ENCODE peak calls at places on chromosome 6, in nine cellular contexts. One of them, this sample, is unnamed.
A peak's percentile ranks its signal among the peaks of the same experiment; 100 is the strongest.

GRCh38 chr6:167349816-167350215 is 24.9 kb downstream of the TTLL2 start:
- DNase-seq in neural progenitor cell: no peak
- DNase-seq in GM23248: no peak
- DNase-seq in astrocyte: no peak
- DNase-seq in PC-3: no peak
- DNase-seq in HepG2: peak; percentile 60
- DNase-seq in fibroblast of lung: no peak
- DNase-seq in neuronal stem cell: no peak
- DNase-seq in hepatocyte: no peak
- DNase-seq in this sample: no peak

GRCh38 chr6:151286192-151286591 is 46.4 kb downstream of the AKAP12 start:
- DNase-seq in neural progenitor cell: no peak
- DNase-seq in GM23248: no peak
- DNase-seq in astrocyte: no peak
- DNase-seq in PC-3: no peak
- DNase-seq in HepG2: no peak
- DNase-seq in fibroblast of lung: peak; percentile 16
- DNase-seq in neuronal stem cell: no peak
- DNase-seq in hepatocyte: no peak
- DNase-seq in this sample: peak; percentile 14

GRCh38 chr6:70110128-70111022 is 192.5 kb downstream of the COL9A1 start:
- DNase-seq in neural progenitor cell: no peak
- DNase-seq in GM23248: peak; percentile 64
- DNase-seq in astrocyte: peak; percentile 3
- DNase-seq in PC-3: no peak
- DNase-seq in HepG2: no peak
- DNase-seq in fibroblast of lung: peak; percentile 15
- DNase-seq in neuronal stem cell: no peak
- DNase-seq in hepatocyte: no peak
- DNase-seq in this sample: peak; percentile 1

GRCh38 chr6:27314046-27314445 is 2.0 kb upstream of the POM121L2 start:
- DNase-seq in neural progenitor cell: no peak
- DNase-seq in GM23248: no peak
- DNase-seq in astrocyte: no peak
- DNase-seq in PC-3: no peak
- DNase-seq in HepG2: no peak
- DNase-seq in fibroblast of lung: no peak
- DNase-seq in neuronal stem cell: no peak
- DNase-seq in hepatocyte: no peak
- DNase-seq in this sample: no peak

GRCh38 chr6:25889877-25890853 is 16.1 kb upstream of the SLC17A3 start:
- DNase-seq in neural progenitor cell: peak; percentile 66
- DNase-seq in GM23248: peak; percentile 66
- DNase-seq in astrocyte: peak; percentile 1
- DNase-seq in PC-3: peak; percentile 75
- DNase-seq in HepG2: peak; percentile 70
- DNase-seq in fibroblast of lung: peak; percentile 9
- DNase-seq in neuronal stem cell: peak; percentile 48
- DNase-seq in hepatocyte: peak; percentile 72
- DNase-seq in this sample: peak; percentile 17

GRCh38 chr6:94254689-94255088 is 835.3 kb upstream of the EPHA7 start:
- DNase-seq in neural progenitor cell: peak; percentile 43
- DNase-seq in GM23248: no peak
- DNase-seq in astrocyte: no peak
- DNase-seq in PC-3: peak; percentile 5
- DNase-seq in HepG2: peak; percentile 4
- DNase-seq in fibroblast of lung: no peak
- DNase-seq in neuronal stem cell: no peak
- DNase-seq in hepatocyte: no peak
- DNase-seq in this sample: no peak

GRCh38 chr6:15442467-15442866 is 196.6 kb downstream of the JARID2 start:
- DNase-seq in neural progenitor cell: no peak
- DNase-seq in GM23248: no peak
- DNase-seq in astrocyte: no peak
- DNase-seq in PC-3: no peak
- DNase-seq in HepG2: no peak
- DNase-seq in fibroblast of lung: no peak
- DNase-seq in neuronal stem cell: no peak
- DNase-seq in hepatocyte: no peak
- DNase-seq in this sample: no peak

GRCh38 chr6:56849876-56850275 is 105.0 kb upstream of the BEND6 start:
- DNase-seq in neural progenitor cell: peak; percentile 22
- DNase-seq in GM23248: peak; percentile 89
- DNase-seq in astrocyte: peak; percentile 85
- DNase-seq in PC-3: no peak
- DNase-seq in HepG2: no peak
- DNase-seq in fibroblast of lung: peak; percentile 90
- DNase-seq in neuronal stem cell: no peak
- DNase-seq in hepatocyte: no peak
- DNase-seq in this sample: peak; percentile 81

GRCh38 chr6:43972179-43972914 is 154.9 kb downstream of the MRPL14 start:
- DNase-seq in neural progenitor cell: no peak
- DNase-seq in GM23248: peak; percentile 80
- DNase-seq in astrocyte: no peak
- DNase-seq in PC-3: peak; percentile 55
- DNase-seq in HepG2: no peak
- DNase-seq in fibroblast of lung: peak; percentile 8
- DNase-seq in neuronal stem cell: no peak
- DNase-seq in hepatocyte: no peak
- DNase-seq in this sample: no peak

GRCh38 chr6:37906121-37906520 is 86.6 kb downstream of the ZFAND3 start:
- DNase-seq in neural progenitor cell: no peak
- DNase-seq in GM23248: no peak
- DNase-seq in astrocyte: peak; percentile 22
- DNase-seq in PC-3: no peak
- DNase-seq in HepG2: no peak
- DNase-seq in fibroblast of lung: peak; percentile 34
- DNase-seq in neuronal stem cell: no peak
- DNase-seq in hepatocyte: no peak
- DNase-seq in this sample: peak; percentile 28

GRCh38 chr6:62669831-62670230 is 383.8 kb upstream of the KHDRBS2 start:
- DNase-seq in neural progenitor cell: peak; percentile 1
- DNase-seq in GM23248: no peak
- DNase-seq in astrocyte: no peak
- DNase-seq in PC-3: no peak
- DNase-seq in HepG2: no peak
- DNase-seq in fibroblast of lung: no peak
- DNase-seq in neuronal stem cell: no peak
- DNase-seq in hepatocyte: no peak
- DNase-seq in this sample: no peak

GRCh38 chr6:36563237-36563927 is 16.1 kb upstream of the STK38 start:
- DNase-seq in neural progenitor cell: peak; percentile 23
- DNase-seq in GM23248: peak; percentile 28
- DNase-seq in astrocyte: no peak
- DNase-seq in PC-3: no peak
- DNase-seq in HepG2: no peak
- DNase-seq in fibroblast of lung: no peak
- DNase-seq in neuronal stem cell: no peak
- DNase-seq in hepatocyte: no peak
- DNase-seq in this sample: peak; percentile 44

GRCh38 chr6:39360378-39360777 is 37.9 kb upstream of the KCNK16 start:
- DNase-seq in neural progenitor cell: no peak
- DNase-seq in GM23248: no peak
- DNase-seq in astrocyte: no peak
- DNase-seq in PC-3: no peak
- DNase-seq in HepG2: no peak
- DNase-seq in fibroblast of lung: no peak
- DNase-seq in neuronal stem cell: no peak
- DNase-seq in hepatocyte: no peak
- DNase-seq in this sample: no peak

GRCh38 chr6:83838727-83839126 is 14.4 kb upstream of the RIPPLY2 start:
- DNase-seq in neural progenitor cell: no peak
- DNase-seq in GM23248: no peak
- DNase-seq in astrocyte: no peak
- DNase-seq in PC-3: peak; percentile 32
- DNase-seq in HepG2: no peak
- DNase-seq in fibroblast of lung: no peak
- DNase-seq in neuronal stem cell: no peak
- DNase-seq in hepatocyte: no peak
- DNase-seq in this sample: peak; percentile 15

GRCh38 chr6:166633732-166634535 is 6.9 kb upstream of the RPS6KA2 start:
- DNase-seq in neural progenitor cell: no peak
- DNase-seq in GM23248: peak; percentile 25
- DNase-seq in astrocyte: no peak
- DNase-seq in PC-3: peak; percentile 47
- DNase-seq in HepG2: peak; percentile 20
- DNase-seq in fibroblast of lung: peak; percentile 36
- DNase-seq in neuronal stem cell: no peak
- DNase-seq in hepatocyte: no peak
- DNase-seq in this sample: peak; percentile 69

GRCh38 chr6:35739645-35740517 is 3.0 kb downstream of the ARMC12 start:
- DNase-seq in neural progenitor cell: peak; percentile 89
- DNase-seq in GM23248: no peak
- DNase-seq in astrocyte: no peak
- DNase-seq in PC-3: no peak
- DNase-seq in HepG2: peak; percentile 94
- DNase-seq in fibroblast of lung: no peak
- DNase-seq in neuronal stem cell: no peak
- DNase-seq in hepatocyte: no peak
- DNase-seq in this sample: no peak

GRCh38 chr6:12355354-12355753 is 65.2 kb downstream of the EDN1 start:
- DNase-seq in neural progenitor cell: no peak
- DNase-seq in GM23248: no peak
- DNase-seq in astrocyte: no peak
- DNase-seq in PC-3: no peak
- DNase-seq in HepG2: no peak
- DNase-seq in fibroblast of lung: no peak
- DNase-seq in neuronal stem cell: no peak
- DNase-seq in hepatocyte: no peak
- DNase-seq in this sample: no peak

GRCh38 chr6:12356983-12357972 is 67.1 kb downstream of the EDN1 start:
- DNase-seq in neural progenitor cell: no peak
- DNase-seq in GM23248: peak; percentile 69
- DNase-seq in astrocyte: no peak
- DNase-seq in PC-3: no peak
- DNase-seq in HepG2: no peak
- DNase-seq in fibroblast of lung: no peak
- DNase-seq in neuronal stem cell: no peak
- DNase-seq in hepatocyte: no peak
- DNase-seq in this sample: no peak

GRCh38 chr6:12354499-12354898 is 64.3 kb downstream of the EDN1 start:
- DNase-seq in neural progenitor cell: peak; percentile 66
- DNase-seq in GM23248: peak; percentile 71
- DNase-seq in astrocyte: peak; percentile 44
- DNase-seq in PC-3: no peak
- DNase-seq in HepG2: no peak
- DNase-seq in fibroblast of lung: peak; percentile 63
- DNase-seq in neuronal stem cell: no peak
- DNase-seq in hepatocyte: peak; percentile 62
- DNase-seq in this sample: peak; percentile 47

GRCh38 chr6:12359051-12359450 is 68.9 kb downstream of the EDN1 start:
- DNase-seq in neural progenitor cell: no peak
- DNase-seq in GM23248: no peak
- DNase-seq in astrocyte: no peak
- DNase-seq in PC-3: no peak
- DNase-seq in HepG2: no peak
- DNase-seq in fibroblast of lung: no peak
- DNase-seq in neuronal stem cell: no peak
- DNase-seq in hepatocyte: no peak
- DNase-seq in this sample: no peak

DNA sequence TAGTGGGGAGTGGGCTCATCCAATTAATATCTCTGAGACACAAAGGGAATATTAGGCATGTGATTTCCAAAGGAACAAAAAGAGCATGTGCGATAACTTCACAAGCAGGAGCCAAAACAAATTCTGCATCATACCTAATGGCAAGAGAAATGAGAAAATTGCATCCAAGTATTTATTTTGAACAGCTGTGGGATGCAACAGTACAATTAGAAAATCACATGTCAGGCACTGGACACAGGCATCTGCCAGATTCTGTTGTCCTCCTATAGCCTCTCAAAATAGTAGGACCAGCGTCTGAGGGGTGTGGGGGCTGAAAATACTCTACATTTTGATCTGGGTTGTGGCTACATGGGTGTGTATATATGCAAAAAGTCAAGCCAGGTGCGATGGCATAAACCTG is 66.3 kb downstream of the EDN1 start:
- DNase-seq in neural progenitor cell: no peak
- DNase-seq in GM23248: no peak
- DNase-seq in astrocyte: no peak
- DNase-seq in PC-3: no peak
- DNase-seq in HepG2: no peak
- DNase-seq in fibroblast of lung: no peak
- DNase-seq in neuronal stem cell: no peak
- DNase-seq in hepatocyte: no peak
- DNase-seq in this sample: no peak
- H3K4me2 ChIP-seq in neural progenitor cell: no peak overlapping the region
- H3K4me2 ChIP-seq in GM23248: no peak overlapping the region
- H3K4me2 ChIP-seq in astrocyte: no peak overlapping the region
- H3K4me2 ChIP-seq in PC-3: no peak overlapping the region
- H3K4me2 ChIP-seq in HepG2: no peak overlapping the region
- H3K4me2 ChIP-seq in fibroblast of lung: no peak overlapping the region
- H3K4me2 ChIP-seq in neuronal stem cell: no peak overlapping the region
- H3K4me2 ChIP-seq in hepatocyte: no peak overlapping the region
- H3K4me2 ChIP-seq in this sample: no peak overlapping the region

GRCh38 chr6:129860901-129861665 is at the start of gene TMEM244:
- DNase-seq in neural progenitor cell: no peak
- DNase-seq in GM23248: peak; percentile 91
- DNase-seq in astrocyte: peak; percentile 73
- DNase-seq in PC-3: peak; percentile 28
- DNase-seq in HepG2: no peak
- DNase-seq in fibroblast of lung: peak; percentile 76
- DNase-seq in neuronal stem cell: no peak
- DNase-seq in hepatocyte: no peak
- DNase-seq in this sample: peak; percentile 70
- H3K4me2 ChIP-seq in neural progenitor cell: no peak within 1 kb of the TSS
- H3K4me2 ChIP-seq in GM23248: peak within 1 kb of the TSS; percentile 81
- H3K4me2 ChIP-seq in astrocyte: peak within 1 kb of the TSS; percentile 77
- H3K4me2 ChIP-seq in PC-3: peak within 1 kb of the TSS; percentile 80
- H3K4me2 ChIP-seq in HepG2: no peak within 1 kb of the TSS
- H3K4me2 ChIP-seq in fibroblast of lung: peak within 1 kb of the TSS; percentile 56
- H3K4me2 ChIP-seq in neuronal stem cell: no peak within 1 kb of the TSS
- H3K4me2 ChIP-seq in hepatocyte: no peak within 1 kb of the TSS
- H3K4me2 ChIP-seq in this sample: peak within 1 kb of the TSS; percentile 83

GRCh38 chr6:31020057-31020456 is 9.8 kb downstream of the MUC22 start:
- DNase-seq in neural progenitor cell: no peak
- DNase-seq in GM23248: no peak
- DNase-seq in astrocyte: no peak
- DNase-seq in PC-3: no peak
- DNase-seq in HepG2: no peak
- DNase-seq in fibroblast of lung: no peak
- DNase-seq in neuronal stem cell: no peak
- DNase-seq in hepatocyte: no peak
- DNase-seq in this sample: no peak
- H3K4me2 ChIP-seq in neural progenitor cell: no peak overlapping the region
- H3K4me2 ChIP-seq in GM23248: no peak overlapping the region
- H3K4me2 ChIP-seq in astrocyte: no peak overlapping the region
- H3K4me2 ChIP-seq in PC-3: no peak overlapping the region
- H3K4me2 ChIP-seq in HepG2: no peak overlapping the region
- H3K4me2 ChIP-seq in fibroblast of lung: no peak overlapping the region
- H3K4me2 ChIP-seq in neuronal stem cell: no peak overlapping the region
- H3K4me2 ChIP-seq in hepatocyte: peak overlapping the region; percentile 46
- H3K4me2 ChIP-seq in this sample: no peak overlapping the region

GRCh38 chr6:144534123-144534676 is 249.1 kb downstream of the UTRN start:
- DNase-seq in neural progenitor cell: no peak
- DNase-seq in GM23248: peak; percentile 34
- DNase-seq in astrocyte: no peak
- DNase-seq in PC-3: no peak
- DNase-seq in HepG2: no peak
- DNase-seq in fibroblast of lung: no peak
- DNase-seq in neuronal stem cell: no peak
- DNase-seq in hepatocyte: no peak
- DNase-seq in this sample: peak; percentile 12

GRCh38 chr6:144530118-144530517 is 245.0 kb downstream of the UTRN start:
- DNase-seq in neural progenitor cell: no peak
- DNase-seq in GM23248: no peak
- DNase-seq in astrocyte: no peak
- DNase-seq in PC-3: no peak
- DNase-seq in HepG2: no peak
- DNase-seq in fibroblast of lung: no peak
- DNase-seq in neuronal stem cell: no peak
- DNase-seq in hepatocyte: no peak
- DNase-seq in this sample: no peak

GRCh38 chr6:144528605-144529425 is 243.7 kb downstream of the UTRN start:
- DNase-seq in neural progenitor cell: peak; percentile 81
- DNase-seq in GM23248: peak; percentile 40
- DNase-seq in astrocyte: peak; percentile 44
- DNase-seq in PC-3: peak; percentile 15
- DNase-seq in HepG2: no peak
- DNase-seq in fibroblast of lung: peak; percentile 58
- DNase-seq in neuronal stem cell: peak; percentile 63
- DNase-seq in hepatocyte: no peak
- DNase-seq in this sample: peak; percentile 28
- H3K4me2 ChIP-seq in neural progenitor cell: peak overlapping the region; percentile 46
- H3K4me2 ChIP-seq in GM23248: no peak overlapping the region
- H3K4me2 ChIP-seq in astrocyte: peak overlapping the region; percentile 52
- H3K4me2 ChIP-seq in PC-3: no peak overlapping the region
- H3K4me2 ChIP-seq in HepG2: no peak overlapping the region
- H3K4me2 ChIP-seq in fibroblast of lung: no peak overlapping the region
- H3K4me2 ChIP-seq in neuronal stem cell: no peak overlapping the region
- H3K4me2 ChIP-seq in hepatocyte: no peak overlapping the region
- H3K4me2 ChIP-seq in this sample: no peak overlapping the region

This sample was measured in IMR-90.